ENCODE peak calls at places on chromosome 22, in nine cellular contexts. V is hippocampal formation; K is colonic mucosa; W is stimulated activated CD8-positive, alpha-beta memory T cell treated with anti-CD3 and anti-CD28 coated beads, Interleukin-7, amount 100 ng/mL, for 24 hours; E is HTR-8/SVneo; D is NCI-H460; Y is NAMALWA; S is HEK293T; T is GF-D8. O is an unnamed sample.

GRCh38 chr22:44116755-44117684 is 63.7 kb upstream of the PARVG start:
- DNase-seq in D (no peak), Y (no peak), E (no peak), V (no peak), S (no peak), K (no peak), W (no peak), T (no peak), O (no peak)

GRCh38 chr22:33555814-33556522 is 364.3 kb downstream of the LARGE1 start:
- DNase-seq in T (no peak), K (no peak), D (no peak), E (no peak), W (no peak), Y (no peak), V (no peak), S (no peak), O (no peak)

GRCh38 chr22:18997306-18997924 is 61.3 kb upstream of the PRODH start:
- DNase-seq in T (no peak), K (no peak), S (no peak), Y (no peak), V (no peak), D (no peak), E (no peak), W (no peak), O (no peak)

GRCh38 chr22:48403521-48403921 is 1424.2 kb downstream of the BRD1 start:
- DNase-seq in T (no peak), S (no peak), Y (no peak), W (no peak), V (no peak), E (no peak), D (no peak), K (no peak), O (no peak)

GRCh38 chr22:31561238-31561887 is 65.0 kb downstream of the SFI1 start:
- DNase-seq in K (peak; percentile 83), E (peak; percentile 69), S (peak; percentile 89), V (peak; percentile 53), D (peak; percentile 86), T (peak; percentile 5), W (peak; percentile 21), Y (peak; percentile 65), O (peak; percentile 74)

GRCh38 chr22:39349967-39350802 is at the start of gene SYNGR1:
- DNase-seq in Y (no peak), D (no peak), V (no peak), T (no peak), E (no peak), W (no peak), S (peak; percentile 53), K (no peak), O (no peak)

GRCh38 chr22:41951898-41952474 is at the start of gene SMIM45:
- DNase-seq in S (no peak), V (peak; percentile 76), W (no peak), Y (peak; percentile 91), D (no peak), T (no peak), E (no peak), K (no peak), O (no peak)

GRCh38 chr22:40021401-40022000 is 26.7 kb downstream of the FAM83F start:
- DNase-seq in D (no peak), E (no peak), S (no peak), K (no peak), W (no peak), V (no peak), Y (no peak), T (no peak), O (no peak)

GRCh38 chr22:36879775-36880174 is 19.0 kb downstream of the NCF4 start:
- DNase-seq in S (no peak), D (no peak), W (no peak), E (no peak), Y (no peak), V (no peak), T (no peak), K (no peak), O (no peak)

GRCh38 chr22:19292262-19293230 is 1.0 kb upstream of the CLTCL1 start:
- DNase-seq in K (peak; percentile 28), V (no peak), Y (peak; percentile 55), D (no peak), E (no peak), S (no peak), T (no peak), W (no peak), O (no peak)

GRCh38 chr22:40123387-40123786 is 54.3 kb upstream of the TNRC6B start:
- DNase-seq in S (peak; percentile 32), V (no peak), D (no peak), T (no peak), Y (no peak), W (no peak), K (no peak), E (no peak), O (no peak)

GRCh38 chr22:49506010-49506400 is 321.7 kb downstream of the BRD1 start:
- DNase-seq in E (no peak), S (no peak), T (no peak), K (no peak), W (no peak), V (no peak), Y (no peak), D (no peak), O (no peak)

GRCh38 chr22:38243007-38243775 is 29.6 kb downstream of the TMEM184B start:
- DNase-seq in K (peak; percentile 89), E (no peak), Y (no peak), T (no peak), S (no peak), V (peak; percentile 58), D (no peak), W (no peak), O (no peak)

GRCh38 chr22:22507743-22508273 is 734 bp downstream of the ZNF280B start:
- DNase-seq in K (no peak), S (peak; percentile 13), W (no peak), T (no peak), V (no peak), Y (peak; percentile 26), E (no peak), D (no peak), O (no peak)

GRCh38 chr22:21791635-21792625 is 56.3 kb upstream of the YPEL1 start:
- DNase-seq in W (peak; percentile 12), V (no peak), Y (no peak), T (no peak), K (no peak), S (no peak), E (no peak), D (no peak), O (no peak)

GRCh38 chr22:37431811-37432707 is 4.8 kb upstream of the ELFN2 start:
- DNase-seq in D (no peak), T (no peak), S (no peak), V (no peak), Y (no peak), W (peak; percentile 41), E (peak; percentile 84), K (no peak), O (no peak)

GRCh38 chr22:29129644-29130201 is 56.9 kb downstream of the KREMEN1 start:
- DNase-seq in D (no peak), T (no peak), V (no peak), Y (no peak), W (no peak), S (no peak), K (no peak), E (no peak), O (no peak)

GRCh38 chr22:50576806-50577696 is 1.2 kb downstream of the CPT1B start:
- DNase-seq in S (no peak), Y (no peak), T (no peak), V (no peak), W (no peak), D (no peak), K (no peak), E (no peak), O (no peak)

GRCh38 chr22:21865041-21865440 is 2.4 kb downstream of the MAPK1 start:
- DNase-seq in W (no peak), Y (no peak), V (no peak), K (peak; percentile 32), E (peak; percentile 22), S (no peak), D (peak; percentile 4), T (no peak), O (peak; percentile 42)

GRCh38 chr22:38826801-38827200 is 17.0 kb downstream of the NPTXR start:
- DNase-seq in E (no peak), K (no peak), W (no peak), V (no peak), Y (no peak), T (no peak), D (no peak), S (no peak), O (no peak)

GRCh38 chr22:38823076-38823475 is 20.8 kb downstream of the NPTXR start:
- DNase-seq in T (no peak), V (no peak), W (no peak), K (no peak), Y (no peak), D (no peak), S (no peak), E (no peak), O (no peak)

GRCh38 chr22:45324186-45324775 is 14.5 kb downstream of the FAM118A start:
- DNase-seq in S (no peak), Y (no peak), W (no peak), V (no peak), K (no peak), D (no peak), E (no peak), T (no peak), O (no peak)